ENCODE peak calls at places on chromosomes 7 and 10, in seven cellular contexts. S is A549, N is K562, B is GM12878, W is SK-N-SH, Y is HepG2, A is H1. I is an unnamed sample.

GRCh38 chr7:46153951-46154787 is 233.1 kb upstream of the IGFBP3 start:
- DNase-seq in S (peak; percentile 41), N (no peak), B (peak; percentile 55), W (no peak), Y (peak; percentile 87), A (no peak), I (no peak)

GRCh38 chr7:150428671-150429451 is 21.6 kb upstream of the GIMAP8 start:
- DNase-seq in S (peak; percentile 69), N (peak; percentile 13), B (peak; percentile 61), W (no peak), Y (no peak), A (peak; percentile 49), I (peak; percentile 92)

GRCh38 chr10:87058171-87058570 is 36.5 kb downstream of the GLUD1 start:
- DNase-seq in S (no peak), N (no peak), B (no peak), W (no peak), Y (no peak), A (no peak), I (no peak)

GRCh38 chr7:92833024-92833765 is 3.2 kb downstream of the CDK6 start:
- DNase-seq in S (peak; percentile 90), N (peak; percentile 37), B (no peak), W (peak; percentile 90), Y (peak; percentile 77), A (peak; percentile 95), I (peak; percentile 74)

GRCh38 chr7:158776474-158776873 is 52.8 kb downstream of the ESYT2 start:
- DNase-seq in S (no peak), N (no peak), B (no peak), W (no peak), Y (no peak), A (peak; percentile 7), I (no peak)

GRCh38 chr10:79268100-79268670 is 79.1 kb upstream of the PPIF start:
- DNase-seq in S (no peak), N (no peak), B (no peak), W (no peak), Y (no peak), A (no peak), I (peak; percentile 70)

GRCh38 chr10:43120948-43121290 is 17.3 kb upstream of the CSGALNACT2 start:
- DNase-seq in S (no peak), N (no peak), B (peak; percentile 56), W (no peak), Y (no peak), A (no peak), I (peak; percentile 8)

GRCh38 chr10:103480521-103480920 is 1.5 kb upstream of the CALHM3 start:
- DNase-seq in S (no peak), N (no peak), B (no peak), W (no peak), Y (no peak), A (no peak), I (peak; percentile 40)

GRCh38 chr7:41125343-41125742 is 577.5 kb downstream of the INHBA start:
- DNase-seq in S (no peak), N (no peak), B (no peak), W (no peak), Y (no peak), A (no peak), I (no peak)

GRCh38 chr10:17624996-17625395 is 7.8 kb upstream of the HACD1 start:
- DNase-seq in S (no peak), N (no peak), B (no peak), W (no peak), Y (no peak), A (no peak), I (no peak)

GRCh38 chr7:43637114-43637806 is 54.4 kb downstream of the STK17A start:
- DNase-seq in S (no peak), N (no peak), B (no peak), W (no peak), Y (no peak), A (no peak), I (peak; percentile 73)

GRCh38 chr10:26574783-26575182 is 122.7 kb upstream of the PDSS1 start:
- DNase-seq in S (no peak), N (no peak), B (peak; percentile 67), W (no peak), Y (no peak), A (no peak), I (no peak)

GRCh38 chr10:31204090-31204489 is 114.9 kb upstream of the ZEB1 start:
- DNase-seq in S (no peak), N (no peak), B (no peak), W (no peak), Y (no peak), A (no peak), I (peak; percentile 40)

GRCh38 chr7:139330333-139331030 is 10.7 kb upstream of the FMC1 start:
- DNase-seq in S (no peak), N (no peak), B (no peak), W (no peak), Y (no peak), A (no peak), I (no peak)

GRCh38 chr7:139334399-139335150 is 6.6 kb upstream of the FMC1 start:
- DNase-seq in S (no peak), N (peak; percentile 56), B (no peak), W (no peak), Y (no peak), A (no peak), I (no peak)

GRCh38 chr7:139328375-139328774 is 12.8 kb upstream of the FMC1 start:
- DNase-seq in S (peak; percentile 20), N (no peak), B (no peak), W (no peak), Y (no peak), A (no peak), I (peak; percentile 95)

GRCh38 chr7:139329119-139329518 is 12.0 kb upstream of the FMC1 start:
- DNase-seq in S (no peak), N (no peak), B (no peak), W (no peak), Y (no peak), A (no peak), I (no peak)

DNA sequence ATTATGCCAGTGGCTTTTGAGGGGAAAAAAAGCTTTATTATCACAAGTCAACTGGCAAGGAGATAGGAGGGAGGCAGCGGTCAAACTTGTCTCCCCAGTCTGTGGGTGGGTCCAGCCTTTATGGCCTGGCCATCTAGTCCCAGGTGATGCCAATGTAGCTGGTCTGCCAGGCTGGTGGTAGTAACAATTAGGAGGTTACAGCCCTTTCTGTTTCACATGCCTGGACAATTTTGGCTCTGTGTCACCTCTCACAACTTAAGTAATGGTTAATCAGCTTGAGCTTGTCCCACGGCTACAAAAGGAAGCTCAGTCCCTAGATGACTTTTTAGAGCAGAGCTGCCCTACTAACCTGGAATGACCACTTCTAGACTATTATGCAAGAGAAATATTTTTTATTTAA is 8.2 kb upstream of the FMC1 start:
- DNase-seq in S (no peak), N (no peak), B (no peak), W (no peak), Y (no peak), A (no peak), I (no peak)
- TF ChIP-seq RFX5 in S (no peak), N (no peak), B (no peak), W (no peak), Y (no peak), A (no peak), I (no peak)

GRCh38 chr7:30171753-30172447 is 37.1 kb downstream of the MTURN start:
- DNase-seq in S (peak; percentile 19), N (no peak), B (no peak), W (no peak), Y (no peak), A (no peak), I (peak; percentile 26)

GRCh38 chr7:30175171-30175570 is 40.4 kb downstream of the MTURN start:
- DNase-seq in S (no peak), N (no peak), B (no peak), W (no peak), Y (no peak), A (no peak), I (no peak)

GRCh38 chr7:30172451-30172850 is 37.7 kb downstream of the MTURN start:
- DNase-seq in S (no peak), N (no peak), B (no peak), W (no peak), Y (no peak), A (no peak), I (no peak)

GRCh38 chr7:30170460-30171197 is 35.8 kb downstream of the MTURN start:
- DNase-seq in S (no peak), N (no peak), B (no peak), W (no peak), Y (no peak), A (no peak), I (no peak)

GRCh38 chr7:30173058-30173897 is 38.5 kb downstream of the MTURN start:
- DNase-seq in S (peak; percentile 48), N (peak; percentile 34), B (no peak), W (peak; percentile 87), Y (peak; percentile 20), A (no peak), I (peak; percentile 89)
- TF ChIP-seq RFX5 in S (no peak), N (no peak), B (no peak), W (peak; percentile 19), Y (no peak), A (no peak), I (no peak)

GRCh38 chr7:103636153-103636552 is 190.1 kb upstream of the SLC26A5 start:
- DNase-seq in S (no peak), N (no peak), B (no peak), W (no peak), Y (no peak), A (no peak), I (peak; percentile 45)

GRCh38 chr7:103637080-103637479 is 191.1 kb upstream of the SLC26A5 start:
- DNase-seq in S (peak; percentile 17), N (no peak), B (no peak), W (no peak), Y (no peak), A (no peak), I (peak; percentile 97)

GRCh38 chr7:103630318-103630717 is 184.3 kb upstream of the SLC26A5 start:
- DNase-seq in S (peak; percentile 30), N (peak; percentile 22), B (no peak), W (no peak), Y (no peak), A (no peak), I (peak; percentile 60)

GRCh38 chr7:103632005-103632639 is 186.1 kb upstream of the SLC26A5 start:
- DNase-seq in S (no peak), N (peak; percentile 30), B (no peak), W (no peak), Y (no peak), A (no peak), I (no peak)

GRCh38 chr7:103632972-103633371 is 187.0 kb upstream of the SLC26A5 start:
- DNase-seq in S (no peak), N (no peak), B (no peak), W (no peak), Y (no peak), A (no peak), I (peak; percentile 62)
- TF ChIP-seq RFX5 in S (no peak), N (no peak), B (no peak), W (no peak), Y (no peak), A (no peak), I (no peak)

DNA sequence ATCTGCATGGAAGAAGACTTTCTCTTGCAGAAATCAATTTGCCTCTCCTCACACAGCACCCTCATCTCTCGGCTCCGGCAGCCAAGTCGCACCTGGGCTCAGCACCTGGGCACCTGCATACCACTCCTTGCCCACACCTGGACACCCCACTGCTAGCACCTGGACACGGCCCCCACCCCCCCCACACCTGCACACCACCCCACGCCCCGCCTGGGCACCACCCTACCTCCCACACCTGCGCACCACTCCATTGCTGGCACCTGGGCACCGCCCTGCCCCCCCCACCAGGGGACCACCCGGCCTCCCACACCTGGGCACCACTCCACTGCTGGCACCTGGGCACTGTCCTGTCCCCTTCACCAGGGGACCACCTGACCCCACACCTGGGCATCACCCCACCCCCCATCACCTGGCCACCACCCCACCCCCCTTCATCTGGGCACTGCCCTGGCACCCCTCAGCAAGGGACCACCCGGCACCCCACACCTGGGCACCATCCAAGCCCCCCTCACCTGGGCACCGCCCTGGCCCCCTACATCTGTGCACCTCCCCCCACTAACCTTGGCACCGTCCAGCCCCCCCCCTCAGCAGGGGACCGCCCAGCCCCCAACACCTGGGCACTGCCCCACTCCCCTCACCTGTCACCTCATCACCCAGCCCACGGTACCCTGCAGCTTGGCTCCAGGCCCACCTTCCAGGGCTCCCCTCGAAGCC is 33.8 kb upstream of the RNF32 start:
- DNase-seq in S (no peak), N (no peak), B (no peak), W (peak; percentile 41), Y (no peak), A (no peak), I (no peak)
- TF ChIP-seq RFX5 in S (no peak), N (no peak), B (no peak), W (no peak), Y (no peak), A (no peak), I (no peak)

I was measured in IMR-90.